ENCODE peak calls at places on chromosomes 5 and 9, in ten cellular contexts. U, Y, J, Q, W, K, C, E, H and N are unnamed samples.

GRCh38 chr5:56080375-56081052 is 85.8 kb upstream of the IL6ST start:
- DNase-seq in U (no peak), Y (no peak), J (no peak), Q (peak; percentile 98), W (no peak), K (no peak), C (no peak), E (no peak), H (no peak), N (peak; percentile 87)

GRCh38 chr5:150960791-150961396 is 56.1 kb upstream of the ZNF300 start:
- DNase-seq in U (no peak), Y (peak; percentile 1), J (peak; percentile 2), Q (no peak), W (no peak), K (no peak), C (no peak), E (no peak), H (no peak), N (no peak)

GRCh38 chr5:123181394-123181801 is 92.4 kb downstream of the PRDM6 start:
- DNase-seq in U (no peak), Y (no peak), J (no peak), Q (no peak), W (no peak), K (no peak), C (no peak), E (no peak), H (no peak), N (no peak)

GRCh38 chr9:119375892-119376291 is 6.7 kb upstream of the BRINP1 start:
- DNase-seq in U (no peak), Y (peak; percentile 25), J (peak; percentile 14), Q (no peak), W (no peak), K (no peak), C (peak; percentile 72), E (peak; percentile 9), H (no peak), N (peak; percentile 27)

GRCh38 chr9:72134801-72135200 is 14.4 kb upstream of the GDA start:
- DNase-seq in U (no peak), Y (no peak), J (no peak), Q (no peak), W (no peak), K (no peak), C (no peak), E (no peak), H (no peak), N (no peak)

GRCh38 chr5:38468202-38468656 is 88.2 kb downstream of the LIFR start:
- DNase-seq in U (no peak), Y (peak; percentile 97), J (peak; percentile 98), Q (no peak), W (no peak), K (peak; percentile 88), C (no peak), E (no peak), H (peak; percentile 70), N (no peak)

GRCh38 chr9:97907051-97907450 is 15.2 kb downstream of the TRMO start:
- DNase-seq in U (no peak), Y (no peak), J (no peak), Q (no peak), W (peak; percentile 70), K (no peak), C (no peak), E (no peak), H (no peak), N (no peak)

GRCh38 chr5:35671516-35671915 is 53.9 kb downstream of the SPEF2 start:
- DNase-seq in U (no peak), Y (peak; percentile 9), J (peak; percentile 13), Q (no peak), W (no peak), K (no peak), C (no peak), E (no peak), H (no peak), N (no peak)

GRCh38 chr9:3525836-3526165 is at the start of gene RFX3:
- DNase-seq in U (peak; percentile 91), Y (peak; percentile 98), J (peak; percentile 98), Q (peak; percentile 78), W (peak; percentile 93), K (peak; percentile 98), C (peak; percentile 93), E (peak; percentile 91), H (peak; percentile 91), N (peak; percentile 97)

GRCh38 chr9:96874947-96875459 is 20.7 kb upstream of the ZNF782 start:
- DNase-seq in U (no peak), Y (peak; percentile 53), J (peak; percentile 58), Q (peak; percentile 40), W (no peak), K (no peak), C (no peak), E (peak; percentile 85), H (no peak), N (peak; percentile 70)

GRCh38 chr5:55173696-55174101 is 722 bp upstream of the CDC20B start:
- DNase-seq in U (no peak), Y (no peak), J (no peak), Q (no peak), W (no peak), K (no peak), C (no peak), E (no peak), H (no peak), N (no peak)

GRCh38 chr9:15262581-15262980 is 44.4 kb downstream of the TTC39B start:
- DNase-seq in U (no peak), Y (no peak), J (peak; percentile 59), Q (no peak), W (no peak), K (no peak), C (no peak), E (no peak), H (no peak), N (no peak)

DNA sequence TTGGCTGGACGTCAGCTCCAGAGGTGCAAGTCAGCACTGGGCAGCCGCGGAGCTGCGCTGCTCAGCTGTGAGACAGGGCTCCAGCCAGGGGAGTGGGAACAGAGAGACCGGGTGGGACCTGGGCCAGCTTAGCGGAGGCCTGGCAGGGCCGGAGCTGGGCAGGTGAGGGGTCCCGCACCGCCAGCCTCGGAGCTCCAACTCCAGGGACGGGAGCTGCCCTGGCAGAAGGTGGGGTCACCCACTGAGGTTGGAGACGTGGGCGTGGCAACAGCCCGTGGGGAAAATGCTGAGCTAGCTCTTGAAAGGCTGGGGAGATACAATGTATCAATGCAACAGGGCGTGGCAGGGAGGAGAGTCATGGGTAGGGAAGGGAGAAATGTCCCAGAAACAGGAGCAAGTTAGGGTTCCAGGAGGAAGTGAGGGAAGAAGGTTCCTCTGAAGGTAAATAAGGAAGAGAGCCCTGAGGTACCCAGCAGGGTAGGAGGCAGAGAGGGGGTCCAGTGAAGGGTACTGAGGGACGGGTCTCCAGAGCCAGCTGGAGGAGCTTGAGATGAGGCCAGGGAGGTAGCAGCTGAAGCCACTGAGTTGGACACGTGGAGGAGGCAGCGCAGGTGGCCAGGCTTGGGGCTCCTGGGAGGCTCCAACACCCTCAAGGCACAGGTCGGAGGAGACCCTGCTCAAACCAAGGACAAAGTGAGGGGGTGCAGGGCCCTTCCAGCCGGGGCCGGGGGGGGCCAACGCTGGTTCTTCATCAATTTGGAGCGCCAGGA is 736 bp upstream of the NKD2 start:
- DNase-seq in U (peak; percentile 17), Y (no peak), J (no peak), Q (no peak), W (peak; percentile 45), K (peak; percentile 85), C (no peak), E (peak; percentile 8), H (no peak), N (no peak)
- H3K4me3 ChIP-seq in U (peak overlapping the region; percentile 74), Y (no peak overlapping the region), J (no peak overlapping the region), Q (no peak overlapping the region), W (peak overlapping the region; percentile 55), K (no peak overlapping the region), C (no peak overlapping the region), E (no peak overlapping the region), H (no peak overlapping the region), N (no peak overlapping the region)

DNA sequence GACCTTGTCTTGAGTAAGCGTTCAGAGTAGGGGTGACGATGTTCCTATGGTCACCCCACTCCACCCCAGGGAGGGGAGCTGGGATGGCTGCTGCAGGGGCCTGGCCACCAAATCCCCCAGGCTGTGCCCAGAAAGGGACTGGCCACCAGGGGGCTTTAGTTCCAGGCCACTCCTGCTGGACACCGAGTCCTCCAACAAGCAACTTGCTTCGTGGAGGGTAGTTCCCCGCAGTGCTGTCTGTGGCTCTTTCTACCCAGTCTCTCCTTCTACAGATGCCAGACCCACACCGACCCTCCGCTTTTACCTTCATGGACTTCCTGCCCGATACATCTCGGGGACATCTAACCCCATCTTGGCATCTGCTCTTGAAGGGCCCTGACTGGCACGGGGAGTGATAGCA is 35.7 kb upstream of the GABRP start:
- DNase-seq in U (no peak), Y (peak; percentile 31), J (no peak), Q (no peak), W (no peak), K (no peak), C (peak; percentile 64), E (no peak), H (no peak), N (no peak)
- TF ChIP-seq CTCF in U (peak; percentile 57), Y (peak; percentile 58), J (peak; percentile 3), Q (peak; percentile 9), W (no peak), K (no peak), C (peak; percentile 44), E (no peak), H (peak; percentile 36), N (peak; percentile 2)

GRCh38 chr9:27282269-27282668 is 14.7 kb downstream of the EQTN start:
- DNase-seq in U (no peak), Y (no peak), J (no peak), Q (no peak), W (no peak), K (no peak), C (no peak), E (no peak), H (no peak), N (no peak)
- H3K4me3 ChIP-seq in U (no peak overlapping the region), Y (no peak overlapping the region), J (no peak overlapping the region), Q (no peak overlapping the region), W (no peak overlapping the region), K (no peak overlapping the region), C (no peak overlapping the region), E (no peak overlapping the region), H (no peak overlapping the region), N (no peak overlapping the region)

GRCh38 chr9:103168254-103168653 is 173.1 kb downstream of the CYLC2 start:
- DNase-seq in U (no peak), Y (no peak), J (no peak), Q (no peak), W (no peak), K (no peak), C (peak; percentile 0), E (no peak), H (no peak), N (no peak)
- TF ChIP-seq CTCF in U (no peak), Y (no peak), J (no peak), Q (no peak), W (no peak), K (no peak), C (no peak), E (no peak), H (no peak), N (no peak)

DNA sequence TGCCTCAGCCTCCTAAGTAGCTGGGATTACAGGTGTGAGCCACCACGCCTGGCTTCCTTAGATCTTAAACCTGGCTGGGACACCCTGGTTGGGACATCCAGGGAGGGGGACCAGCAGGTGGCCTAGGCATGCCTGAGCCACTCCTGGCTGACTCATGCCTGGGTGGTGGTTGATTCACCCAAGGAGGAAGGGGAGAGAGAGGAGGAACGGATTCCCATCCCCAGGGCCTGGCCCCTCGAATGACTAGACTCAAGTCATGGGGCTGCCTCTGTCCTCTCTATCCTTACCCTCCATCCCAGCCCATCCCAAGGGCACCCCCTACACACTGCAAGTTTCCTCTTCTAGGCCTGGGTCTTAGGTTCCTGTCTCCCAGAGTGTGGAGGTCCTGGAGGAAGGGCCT is 12.7 kb downstream of the EEIG1 start:
- DNase-seq in U (peak; percentile 13), Y (peak; percentile 37), J (peak; percentile 80), Q (no peak), W (no peak), K (no peak), C (no peak), E (peak; percentile 84), H (no peak), N (no peak)
- H3K4me3 ChIP-seq in U (no peak overlapping the region), Y (no peak overlapping the region), J (no peak overlapping the region), Q (no peak overlapping the region), W (no peak overlapping the region), K (no peak overlapping the region), C (no peak overlapping the region), E (no peak overlapping the region), H (no peak overlapping the region), N (no peak overlapping the region)